ENCODE peak calls at places on chromosomes 2 and 18, in nine cellular contexts. G is foreskin keratinocyte; M is endothelial cell; V is right lobe of liver; E is mucosa of gallbladder; C is GM04503; W is adrenal gland; N is activated T-cell treated with anti-CD3 and anti-CD28 coated beads, Interleukin-2, amount 50 U/mL, for 72 hours; K is thoracic aorta. J is an unnamed sample.
A peak's percentile ranks its signal among the peaks of the same experiment; 100 is the strongest.

GRCh38 chr2:221774136-221774535 is 202.0 kb upstream of the EPHA4 start:
- DNase-seq in G (no peak), M (no peak), V (no peak), E (no peak), C (no peak), W (no peak), N (no peak), K (no peak), J (no peak)

GRCh38 chr2:84938194-84938879 is 32.6 kb upstream of the KCMF1 start:
- DNase-seq in G (peak; percentile 17), M (no peak), V (no peak), E (no peak), C (no peak), W (no peak), N (peak; percentile 54), K (no peak), J (no peak)

GRCh38 chr2:100178085-100178788 is 35.8 kb upstream of the AFF3 start:
- DNase-seq in G (peak; percentile 20), M (peak; percentile 63), V (no peak), E (no peak), C (no peak), W (peak; percentile 15), N (peak; percentile 5), K (no peak), J (no peak)

GRCh38 chr2:7031424-7032245 is 114.4 kb downstream of the RNF144A start:
- DNase-seq in G (peak; percentile 97), M (no peak), V (peak; percentile 82), E (peak; percentile 96), C (no peak), W (peak; percentile 62), N (peak; percentile 17), K (no peak), J (peak; percentile 100)

GRCh38 chr2:238634701-238635402 is 208.1 kb downstream of the ASB1 start:
- DNase-seq in G (no peak), M (peak; percentile 1), V (no peak), E (no peak), C (no peak), W (no peak), N (no peak), K (no peak), J (no peak)

GRCh38 chr2:143686585-143687164 is 557.5 kb downstream of the ARHGAP15 start:
- DNase-seq in G (peak; percentile 28), M (peak; percentile 19), V (no peak), E (no peak), C (no peak), W (no peak), N (no peak), K (no peak), J (peak; percentile 57)

GRCh38 chr2:167954500-167954899 is 292.9 kb downstream of the STK39 start:
- DNase-seq in G (no peak), M (no peak), V (no peak), E (no peak), C (no peak), W (no peak), N (no peak), K (no peak), J (no peak)

GRCh38 chr2:234463626-234464290 is 33.1 kb downstream of the ARL4C start:
- DNase-seq in G (peak; percentile 92), M (no peak), V (no peak), E (peak; percentile 30), C (no peak), W (no peak), N (peak; percentile 67), K (no peak), J (peak; percentile 95)

GRCh38 chr18:48800479-48800876 is 150.3 kb downstream of the SMAD7 start:
- DNase-seq in G (no peak), M (no peak), V (peak; percentile 17), E (no peak), C (no peak), W (no peak), N (no peak), K (no peak), J (no peak)

J was measured in NCI-H2081.